ENCODE peak calls at places on chromosomes 7 and 10, in four cellular contexts. B is CD8-positive, alpha-beta T cell; J is ovary; N is testis. X is an unnamed sample. For H3K9me3, the result is how much of the 10 kb centered on the place peaks cover.

GRCh38 chr10:124165827-124166226 is 72.4 kb upstream of the CHST15 start:
- DNase-seq in J (no peak), N (no peak), B (no peak), X (no peak)

GRCh38 chr10:12919574-12919973 is 81.9 kb downstream of the CCDC3 start:
- DNase-seq in J (no peak), B (no peak), N (no peak), X (no peak)

GRCh38 chr7:112529486-112529885 is 48.7 kb downstream of the LSMEM1 start:
- DNase-seq in B (no peak), J (no peak), N (no peak), X (no peak)

GRCh38 chr10:126373137-126373536 is 15.1 kb downstream of the ADAM12 start:
- DNase-seq in N (no peak), B (no peak), J (no peak), X (no peak)

GRCh38 chr7:117010375-117011133 is 57.3 kb downstream of the ST7 start:
- DNase-seq in J (no peak), B (no peak), N (no peak), X (no peak)

GRCh38 chr7:150902078-150903033 is 50.0 kb downstream of the AOC1 start:
- DNase-seq in B (no peak), N (no peak), J (no peak), X (peak)

GRCh38 chr10:4883079-4883739 is 57.2 kb downstream of the AKR1E2 start:
- DNase-seq in B (no peak), N (peak), J (peak), X (no peak)

GRCh38 chr7:157136372-157136771 is 2.4 kb upstream of the UBE3C start:
- DNase-seq in N (no peak), J (no peak), B (no peak), X (no peak)

GRCh38 chr10:117477961-117478670 is 64.4 kb upstream of the EMX2 start:
- DNase-seq in B (no peak), N (no peak), J (no peak), X (no peak)

GRCh38 chr7:65477326-65477725 is 103.7 kb downstream of the ZNF92 start:
- DNase-seq in B (no peak), J (no peak), N (peak), X (no peak)

GRCh38 chr10:96468845-96469244 is 44.9 kb downstream of the TLL2 start:
- DNase-seq in B (no peak), N (no peak), J (no peak), X (no peak)

GRCh38 chr10:114715171-114715670 is 57.1 kb upstream of the ABLIM1 start:
- DNase-seq in J (no peak), N (no peak), B (no peak), X (no peak)

GRCh38 chr10:78770167-78771090 is 298.3 kb upstream of the ZMIZ1 start:
- DNase-seq in B (no peak), N (no peak), J (no peak), X (no peak)

GRCh38 chr10:57188846-57189245 is 827.8 kb upstream of the ZWINT start:
- DNase-seq in J (no peak), N (no peak), B (no peak), X (no peak)

GRCh38 chr7:28988818-28989595 is 30.9 kb upstream of the TRIL start:
- DNase-seq in N (no peak), B (no peak), J (peak), X (peak)

GRCh38 chr10:131858583-131859340 is 42.0 kb upstream of the PPP2R2D start:
- DNase-seq in B (no peak), J (no peak), N (no peak), X (no peak)

GRCh38 chr10:62689712-62690111 is 114.8 kb upstream of the ADO start:
- DNase-seq in B (no peak), N (no peak), J (no peak), X (no peak)

GRCh38 chr7:100893318-100893895 is 2.3 kb downstream of the ACHE start:
- DNase-seq in J (no peak), B (no peak), N (no peak), X (no peak)

GRCh38 chr7:131600578-131600977 is 44.1 kb upstream of the PODXL start:
- DNase-seq in J (no peak), N (no peak), B (no peak), X (no peak)
- H3K9me3 ChIP-seq in J (under half), N (under half), B (under half), X (under half)

DNA sequence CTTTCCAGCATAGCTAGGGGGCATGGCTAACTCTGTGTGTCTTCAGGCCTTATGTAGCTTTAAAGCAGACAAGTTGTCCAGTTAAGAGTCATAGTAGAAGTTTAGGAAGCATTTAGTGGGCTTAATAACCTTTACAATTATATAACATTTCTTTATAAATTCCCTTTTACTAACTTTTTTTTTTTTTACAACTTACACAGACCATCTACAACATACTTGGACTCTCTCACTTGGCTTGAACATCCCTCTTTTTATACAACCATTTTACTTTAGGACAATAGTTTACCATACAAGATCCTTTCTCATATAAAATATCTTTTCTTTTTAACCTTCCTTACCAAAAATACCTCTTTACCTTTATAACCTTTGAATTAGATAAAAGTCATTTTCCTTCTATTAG is 26.3 kb downstream of the SP4 start:
- DNase-seq in J (no peak), N (no peak), B (no peak), X (no peak)
- H3K9me3 ChIP-seq in J (under half), N (under half), B (under half), X (under half)

DNA sequence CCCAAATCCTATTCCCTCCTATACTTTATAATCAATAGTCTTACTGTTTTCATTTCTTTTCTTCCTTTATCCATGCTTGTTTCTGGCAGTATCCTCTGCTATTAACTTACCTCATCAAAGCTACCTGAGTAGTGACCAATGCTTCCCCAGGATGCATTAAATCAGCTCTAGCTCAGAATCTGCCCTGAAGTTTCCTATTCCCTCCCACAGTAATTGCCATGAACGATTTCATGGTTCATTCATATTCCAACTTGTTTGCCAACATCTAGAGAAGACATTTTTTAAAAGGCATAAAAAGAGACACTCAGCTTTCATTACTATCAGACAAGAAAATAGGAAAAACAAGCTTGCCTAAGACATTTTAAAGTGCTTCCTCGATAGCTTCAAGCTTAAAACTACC is 42.3 kb downstream of the COA1 start:
- DNase-seq in N (no peak), J (no peak), B (no peak), X (no peak)
- H3K9me3 ChIP-seq in N (under half), J (under half), B (under half), X (under half)

DNA sequence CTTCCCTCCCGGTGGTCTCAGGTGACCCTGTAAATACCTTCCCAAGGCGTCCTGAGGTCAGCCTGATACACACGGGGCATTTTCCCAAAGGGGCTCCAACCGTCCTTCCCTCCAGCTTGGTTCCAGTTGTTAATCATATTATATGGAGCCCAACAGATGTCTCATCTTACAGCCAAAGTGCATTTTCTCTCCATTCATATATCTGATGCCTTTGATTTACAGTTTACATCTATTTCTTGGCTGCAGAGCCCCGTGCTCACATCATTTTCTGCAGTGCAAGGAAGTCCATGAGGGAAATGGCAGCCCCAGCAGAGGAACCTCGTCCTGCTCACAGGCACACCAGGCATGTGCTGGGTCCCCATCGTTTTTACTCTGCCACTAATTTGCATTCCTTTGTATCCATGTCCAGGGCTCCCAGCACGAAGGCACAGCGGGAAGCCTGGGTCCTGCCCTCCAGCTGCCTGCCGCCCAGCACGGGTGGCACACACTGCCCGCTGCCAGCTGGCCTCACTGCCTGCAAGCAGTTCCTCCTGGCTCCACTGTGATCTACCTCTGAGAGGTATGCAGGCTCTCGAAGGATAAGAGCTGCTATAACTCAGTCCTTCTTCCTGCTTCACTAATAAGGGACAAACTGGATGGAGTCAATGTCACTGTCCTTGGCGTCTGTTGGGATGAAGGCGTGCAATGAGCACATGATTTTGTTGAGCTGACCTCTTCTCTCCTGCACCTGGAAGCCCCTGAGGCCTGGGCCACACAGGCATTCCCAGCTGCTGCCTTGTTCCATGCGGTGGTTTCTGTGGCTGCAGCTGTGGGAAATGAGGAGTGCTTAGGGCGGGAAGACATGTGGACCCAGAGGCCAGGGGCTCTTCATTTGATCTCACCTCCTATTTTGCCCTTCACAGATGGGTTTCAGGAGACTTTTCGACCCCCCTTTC is 583.6 kb upstream of the MGMT start:
- DNase-seq in J (no peak), N (no peak), B (no peak), X (peak)
- H3K9me3 ChIP-seq in J (under half), N (under half), B (under half), X (under half)

DNA sequence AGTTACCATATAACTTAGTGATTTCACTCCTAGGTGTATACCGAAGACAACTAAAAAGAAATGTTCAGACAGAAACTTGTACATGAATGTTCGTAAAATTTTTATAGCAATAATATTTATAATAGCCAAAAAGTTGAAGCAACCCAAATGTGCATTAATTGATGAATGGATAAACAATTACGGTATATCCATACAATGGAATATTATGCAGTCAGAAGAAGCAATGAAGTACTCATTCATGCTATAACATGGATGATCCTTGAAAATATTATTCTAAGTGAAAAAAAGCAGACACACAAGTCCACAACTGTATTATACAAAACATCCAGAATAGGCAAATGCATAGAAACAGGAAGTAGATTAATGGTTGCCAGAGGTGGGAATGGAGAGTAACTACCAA is 183.9 kb downstream of the RNLS start:
- DNase-seq in J (no peak), N (no peak), B (no peak), X (no peak)
- H3K9me3 ChIP-seq in J (under half), N (under half), B (under half), X (under half)

DNA sequence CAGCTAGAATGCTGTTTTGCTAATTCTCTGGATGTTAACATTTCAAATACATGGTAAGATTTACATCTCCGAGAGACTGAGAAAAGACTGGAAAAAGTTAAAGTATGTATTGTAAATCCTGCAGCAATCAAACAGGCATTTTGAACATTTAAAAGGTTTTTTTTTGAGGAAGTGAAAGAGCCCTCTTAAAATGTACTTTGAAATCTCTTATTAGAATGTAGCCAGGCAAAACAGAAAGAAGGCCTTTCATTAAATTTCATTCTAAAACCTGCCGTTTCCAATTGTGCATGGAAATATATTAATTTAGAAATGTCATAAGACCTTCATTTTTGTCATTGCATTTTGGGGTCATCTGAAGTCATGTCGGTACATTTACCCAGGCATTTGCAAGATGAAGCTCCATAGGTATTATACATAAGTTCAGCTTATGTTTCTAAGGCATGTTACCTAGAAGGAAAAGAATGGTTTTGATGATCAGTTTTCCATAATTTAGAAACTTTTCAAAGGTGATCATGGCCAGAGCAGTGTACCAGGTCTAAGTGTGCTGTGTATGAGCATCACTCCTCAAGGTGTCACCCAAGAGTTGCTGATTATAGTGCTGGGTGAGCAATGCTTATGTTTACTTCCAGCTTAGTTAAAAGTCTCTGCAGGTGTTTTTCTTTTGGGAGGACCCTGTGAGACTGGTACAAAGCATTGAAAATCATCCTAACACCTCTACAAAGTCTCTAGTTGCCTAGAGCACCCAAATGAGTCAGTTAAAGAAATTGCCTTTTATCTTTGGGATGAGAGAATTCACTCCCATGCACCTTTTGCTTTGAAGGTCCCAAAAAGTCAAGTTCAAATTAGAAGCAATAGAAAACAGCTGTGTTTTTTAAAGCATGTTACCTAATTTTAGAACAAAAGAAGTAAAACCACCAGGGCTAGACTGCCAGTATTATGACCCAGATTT is 7.1 kb downstream of the ZNF736 start:
- DNase-seq in J (no peak), B (no peak), N (no peak), X (no peak)
- H3K9me3 ChIP-seq in J (under half), B (under half), N (under half), X (under half)

GRCh38 chr7:158165711-158166110 is 421.9 kb downstream of the PTPRN2 start:
- DNase-seq in N (no peak), B (no peak), J (no peak), X (no peak)
- H3K9me3 ChIP-seq in N (under half), B (under half), J (under half), X (under half)

GRCh38 chr7:24622646-24623182 is 49.5 kb downstream of the PALS2 start:
- DNase-seq in B (no peak), J (no peak), N (no peak), X (no peak)

GRCh38 chr7:24619978-24620377 is 46.7 kb downstream of the PALS2 start:
- DNase-seq in N (no peak), J (no peak), B (no peak), X (no peak)

GRCh38 chr7:24617957-24618616 is 44.8 kb downstream of the PALS2 start:
- DNase-seq in J (no peak), N (no peak), B (no peak), X (no peak)
- H3K9me3 ChIP-seq in J (under half), N (under half), B (under half), X (under half)

GRCh38 chr10:99341860-99342517 is 12.8 kb downstream of the CNNM1 start:
- DNase-seq in B (no peak), N (no peak), J (no peak), X (no peak)
- H3K9me3 ChIP-seq in B (under half), N (under half), J (under half), X (under half)